ENCODE peak calls at places on chromosomes 6 and 20, in seven cellular contexts. One of them, this sample, is unnamed.

GRCh38 chr20:6265204-6265904 is 142.5 kb upstream of the FERMT1 start:
- DNase-seq in activated naive CD8-positive, alpha-beta T cell treated with anti-CD3 and anti-CD28 coated beads, Interleukin-2, amount 50 U/mL, for 24 hours: no peak
- DNase-seq in EH: peak
- DNase-seq in hepatocyte: peak
- DNase-seq in hippocampal formation: peak
- DNase-seq in HAP-1: no peak
- DNase-seq in T-helper 1 cell: no peak
- DNase-seq in this sample: peak

GRCh38 chr6:112979830-112980229 is 632.7 kb downstream of the RFPL4B start:
- DNase-seq in activated naive CD8-positive, alpha-beta T cell treated with anti-CD3 and anti-CD28 coated beads, Interleukin-2, amount 50 U/mL, for 24 hours: no peak
- DNase-seq in EH: peak
- DNase-seq in hepatocyte: peak
- DNase-seq in hippocampal formation: no peak
- DNase-seq in HAP-1: peak
- DNase-seq in T-helper 1 cell: no peak
- DNase-seq in this sample: no peak

GRCh38 chr6:168301648-168302398 is 17.8 kb downstream of the DACT2 start:
- DNase-seq in activated naive CD8-positive, alpha-beta T cell treated with anti-CD3 and anti-CD28 coated beads, Interleukin-2, amount 50 U/mL, for 24 hours: no peak
- DNase-seq in EH: no peak
- DNase-seq in hepatocyte: peak
- DNase-seq in hippocampal formation: no peak
- DNase-seq in HAP-1: no peak
- DNase-seq in T-helper 1 cell: no peak
- DNase-seq in this sample: no peak

GRCh38 chr6:26064619-26065257 is 22.5 kb upstream of the HFE start:
- DNase-seq in activated naive CD8-positive, alpha-beta T cell treated with anti-CD3 and anti-CD28 coated beads, Interleukin-2, amount 50 U/mL, for 24 hours: peak
- DNase-seq in EH: peak
- DNase-seq in hepatocyte: peak
- DNase-seq in hippocampal formation: peak
- DNase-seq in HAP-1: peak
- DNase-seq in T-helper 1 cell: peak
- DNase-seq in this sample: no peak

GRCh38 chr20:33675127-33675954 is 1.1 kb upstream of the NECAB3 start:
- DNase-seq in activated naive CD8-positive, alpha-beta T cell treated with anti-CD3 and anti-CD28 coated beads, Interleukin-2, amount 50 U/mL, for 24 hours: no peak
- DNase-seq in EH: peak
- DNase-seq in hepatocyte: no peak
- DNase-seq in hippocampal formation: peak
- DNase-seq in HAP-1: no peak
- DNase-seq in T-helper 1 cell: no peak
- DNase-seq in this sample: no peak

GRCh38 chr6:170243386-170243785 is 47.5 kb downstream of the DLL1 start:
- DNase-seq in activated naive CD8-positive, alpha-beta T cell treated with anti-CD3 and anti-CD28 coated beads, Interleukin-2, amount 50 U/mL, for 24 hours: no peak
- DNase-seq in EH: no peak
- DNase-seq in hepatocyte: no peak
- DNase-seq in hippocampal formation: no peak
- DNase-seq in HAP-1: no peak
- DNase-seq in T-helper 1 cell: no peak
- DNase-seq in this sample: no peak

GRCh38 chr6:16168858-16169257 is 40.0 kb downstream of the MYLIP start:
- DNase-seq in activated naive CD8-positive, alpha-beta T cell treated with anti-CD3 and anti-CD28 coated beads, Interleukin-2, amount 50 U/mL, for 24 hours: no peak
- DNase-seq in EH: peak
- DNase-seq in hepatocyte: peak
- DNase-seq in hippocampal formation: peak
- DNase-seq in HAP-1: peak
- DNase-seq in T-helper 1 cell: no peak
- DNase-seq in this sample: peak

GRCh38 chr6:39088331-39088730 is 26.7 kb downstream of the SAYSD1 start:
- DNase-seq in activated naive CD8-positive, alpha-beta T cell treated with anti-CD3 and anti-CD28 coated beads, Interleukin-2, amount 50 U/mL, for 24 hours: no peak
- DNase-seq in EH: peak
- DNase-seq in hepatocyte: peak
- DNase-seq in hippocampal formation: peak
- DNase-seq in HAP-1: peak
- DNase-seq in T-helper 1 cell: no peak
- DNase-seq in this sample: peak

GRCh38 chr6:14743465-14744211 is 502.2 kb upstream of the JARID2 start:
- DNase-seq in activated naive CD8-positive, alpha-beta T cell treated with anti-CD3 and anti-CD28 coated beads, Interleukin-2, amount 50 U/mL, for 24 hours: peak
- DNase-seq in EH: peak
- DNase-seq in hepatocyte: peak
- DNase-seq in hippocampal formation: no peak
- DNase-seq in HAP-1: no peak
- DNase-seq in T-helper 1 cell: peak
- DNase-seq in this sample: no peak

GRCh38 chr20:21396921-21397340 is 395 bp downstream of the NKX2-4 start:
- DNase-seq in activated naive CD8-positive, alpha-beta T cell treated with anti-CD3 and anti-CD28 coated beads, Interleukin-2, amount 50 U/mL, for 24 hours: peak
- DNase-seq in EH: no peak
- DNase-seq in hepatocyte: peak
- DNase-seq in hippocampal formation: no peak
- DNase-seq in HAP-1: peak
- DNase-seq in T-helper 1 cell: no peak
- DNase-seq in this sample: no peak

GRCh38 chr20:4546786-4547185 is 174.9 kb upstream of the PRND start:
- DNase-seq in activated naive CD8-positive, alpha-beta T cell treated with anti-CD3 and anti-CD28 coated beads, Interleukin-2, amount 50 U/mL, for 24 hours: no peak
- DNase-seq in EH: peak
- DNase-seq in hepatocyte: peak
- DNase-seq in hippocampal formation: no peak
- DNase-seq in HAP-1: no peak
- DNase-seq in T-helper 1 cell: no peak
- DNase-seq in this sample: no peak

GRCh38 chr6:97110626-97111025 is 172.4 kb downstream of the MMS22L start:
- DNase-seq in activated naive CD8-positive, alpha-beta T cell treated with anti-CD3 and anti-CD28 coated beads, Interleukin-2, amount 50 U/mL, for 24 hours: no peak
- DNase-seq in EH: no peak
- DNase-seq in hepatocyte: no peak
- DNase-seq in hippocampal formation: no peak
- DNase-seq in HAP-1: no peak
- DNase-seq in T-helper 1 cell: no peak
- DNase-seq in this sample: no peak

GRCh38 chr6:137874204-137875001 is 7.3 kb downstream of the TNFAIP3 start:
- DNase-seq in activated naive CD8-positive, alpha-beta T cell treated with anti-CD3 and anti-CD28 coated beads, Interleukin-2, amount 50 U/mL, for 24 hours: no peak
- DNase-seq in EH: peak
- DNase-seq in hepatocyte: no peak
- DNase-seq in hippocampal formation: no peak
- DNase-seq in HAP-1: no peak
- DNase-seq in T-helper 1 cell: no peak
- DNase-seq in this sample: no peak

GRCh38 chr6:72657798-72658197 is 35.9 kb downstream of the KCNQ5 start:
- DNase-seq in activated naive CD8-positive, alpha-beta T cell treated with anti-CD3 and anti-CD28 coated beads, Interleukin-2, amount 50 U/mL, for 24 hours: no peak
- DNase-seq in EH: peak
- DNase-seq in hepatocyte: no peak
- DNase-seq in hippocampal formation: no peak
- DNase-seq in HAP-1: no peak
- DNase-seq in T-helper 1 cell: no peak
- DNase-seq in this sample: no peak

GRCh38 chr6:115766745-115767462 is 293.8 kb downstream of the FRK start:
- DNase-seq in activated naive CD8-positive, alpha-beta T cell treated with anti-CD3 and anti-CD28 coated beads, Interleukin-2, amount 50 U/mL, for 24 hours: no peak
- DNase-seq in EH: no peak
- DNase-seq in hepatocyte: peak
- DNase-seq in hippocampal formation: no peak
- DNase-seq in HAP-1: no peak
- DNase-seq in T-helper 1 cell: no peak
- DNase-seq in this sample: no peak

GRCh38 chr6:160858886-160859285 is 132.7 kb upstream of the MAP3K4 start:
- DNase-seq in activated naive CD8-positive, alpha-beta T cell treated with anti-CD3 and anti-CD28 coated beads, Interleukin-2, amount 50 U/mL, for 24 hours: no peak
- DNase-seq in EH: no peak
- DNase-seq in hepatocyte: no peak
- DNase-seq in hippocampal formation: no peak
- DNase-seq in HAP-1: no peak
- DNase-seq in T-helper 1 cell: no peak
- DNase-seq in this sample: no peak

GRCh38 chr20:57698191-57698866 is 11.5 kb downstream of the PMEPA1 start:
- DNase-seq in activated naive CD8-positive, alpha-beta T cell treated with anti-CD3 and anti-CD28 coated beads, Interleukin-2, amount 50 U/mL, for 24 hours: peak
- DNase-seq in EH: peak
- DNase-seq in hepatocyte: peak
- DNase-seq in hippocampal formation: no peak
- DNase-seq in HAP-1: no peak
- DNase-seq in T-helper 1 cell: no peak
- DNase-seq in this sample: no peak

GRCh38 chr6:72374864-72375263 is 247.0 kb upstream of the KCNQ5 start:
- DNase-seq in activated naive CD8-positive, alpha-beta T cell treated with anti-CD3 and anti-CD28 coated beads, Interleukin-2, amount 50 U/mL, for 24 hours: no peak
- DNase-seq in EH: no peak
- DNase-seq in hepatocyte: no peak
- DNase-seq in hippocampal formation: no peak
- DNase-seq in HAP-1: no peak
- DNase-seq in T-helper 1 cell: no peak
- DNase-seq in this sample: peak

GRCh38 chr6:22149501-22150490 is 147.0 kb downstream of the PRL start:
- DNase-seq in activated naive CD8-positive, alpha-beta T cell treated with anti-CD3 and anti-CD28 coated beads, Interleukin-2, amount 50 U/mL, for 24 hours: no peak
- DNase-seq in EH: no peak
- DNase-seq in hepatocyte: peak
- DNase-seq in hippocampal formation: peak
- DNase-seq in HAP-1: peak
- DNase-seq in T-helper 1 cell: no peak
- DNase-seq in this sample: no peak

GRCh38 chr6:156719720-156720563 is 57.2 kb upstream of the ARID1B start:
- DNase-seq in activated naive CD8-positive, alpha-beta T cell treated with anti-CD3 and anti-CD28 coated beads, Interleukin-2, amount 50 U/mL, for 24 hours: peak
- DNase-seq in EH: peak
- DNase-seq in hepatocyte: peak
- DNase-seq in hippocampal formation: no peak
- DNase-seq in HAP-1: peak
- DNase-seq in T-helper 1 cell: peak
- DNase-seq in this sample: no peak

GRCh38 chr6:16583151-16583762 is 178.0 kb downstream of the ATXN1 start:
- DNase-seq in activated naive CD8-positive, alpha-beta T cell treated with anti-CD3 and anti-CD28 coated beads, Interleukin-2, amount 50 U/mL, for 24 hours: no peak
- DNase-seq in EH: no peak
- DNase-seq in hepatocyte: no peak
- DNase-seq in hippocampal formation: peak
- DNase-seq in HAP-1: no peak
- DNase-seq in T-helper 1 cell: no peak
- DNase-seq in this sample: no peak

GRCh38 chr6:127514396-127515227 is 4.5 kb downstream of the MTCL3 start:
- DNase-seq in activated naive CD8-positive, alpha-beta T cell treated with anti-CD3 and anti-CD28 coated beads, Interleukin-2, amount 50 U/mL, for 24 hours: peak
- DNase-seq in EH: peak
- DNase-seq in hepatocyte: peak
- DNase-seq in hippocampal formation: peak
- DNase-seq in HAP-1: peak
- DNase-seq in T-helper 1 cell: peak
- DNase-seq in this sample: peak

GRCh38 chr6:150124235-150124634 is 18.6 kb upstream of the PPP1R14C start:
- DNase-seq in activated naive CD8-positive, alpha-beta T cell treated with anti-CD3 and anti-CD28 coated beads, Interleukin-2, amount 50 U/mL, for 24 hours: no peak
- DNase-seq in EH: no peak
- DNase-seq in hepatocyte: no peak
- DNase-seq in hippocampal formation: no peak
- DNase-seq in HAP-1: no peak
- DNase-seq in T-helper 1 cell: no peak
- DNase-seq in this sample: no peak

GRCh38 chr6:71383891-71384489 is 95.4 kb downstream of the OGFRL1 start:
- DNase-seq in activated naive CD8-positive, alpha-beta T cell treated with anti-CD3 and anti-CD28 coated beads, Interleukin-2, amount 50 U/mL, for 24 hours: no peak
- DNase-seq in EH: peak
- DNase-seq in hepatocyte: peak
- DNase-seq in hippocampal formation: peak
- DNase-seq in HAP-1: peak
- DNase-seq in T-helper 1 cell: no peak
- DNase-seq in this sample: no peak

GRCh38 chr6:126905917-126906316 is 212.6 kb upstream of the RSPO3 start:
- DNase-seq in activated naive CD8-positive, alpha-beta T cell treated with anti-CD3 and anti-CD28 coated beads, Interleukin-2, amount 50 U/mL, for 24 hours: no peak
- DNase-seq in EH: peak
- DNase-seq in hepatocyte: peak
- DNase-seq in hippocampal formation: no peak
- DNase-seq in HAP-1: peak
- DNase-seq in T-helper 1 cell: no peak
- DNase-seq in this sample: no peak

GRCh38 chr6:44652551-44652950 is 265.0 kb downstream of the CDC5L start:
- DNase-seq in activated naive CD8-positive, alpha-beta T cell treated with anti-CD3 and anti-CD28 coated beads, Interleukin-2, amount 50 U/mL, for 24 hours: no peak
- DNase-seq in EH: peak
- DNase-seq in hepatocyte: no peak
- DNase-seq in hippocampal formation: no peak
- DNase-seq in HAP-1: no peak
- DNase-seq in T-helper 1 cell: no peak
- DNase-seq in this sample: no peak

GRCh38 chr20:56628015-56628872 is 862 bp upstream of the TFAP2C start:
- DNase-seq in activated naive CD8-positive, alpha-beta T cell treated with anti-CD3 and anti-CD28 coated beads, Interleukin-2, amount 50 U/mL, for 24 hours: no peak
- DNase-seq in EH: peak
- DNase-seq in hepatocyte: peak
- DNase-seq in hippocampal formation: no peak
- DNase-seq in HAP-1: peak
- DNase-seq in T-helper 1 cell: no peak
- DNase-seq in this sample: no peak

GRCh38 chr20:33770005-33770404 is 38.2 kb downstream of the ZNF341 start:
- DNase-seq in activated naive CD8-positive, alpha-beta T cell treated with anti-CD3 and anti-CD28 coated beads, Interleukin-2, amount 50 U/mL, for 24 hours: no peak
- DNase-seq in EH: no peak
- DNase-seq in hepatocyte: no peak
- DNase-seq in hippocampal formation: no peak
- DNase-seq in HAP-1: no peak
- DNase-seq in T-helper 1 cell: no peak
- DNase-seq in this sample: no peak

This sample was measured in NT2/D1.